ENCODE peak calls at places on chromosome 2, in nine cellular contexts. One of them, this sample, is unnamed.

GRCh38 chr2:236947896-236948295 is 137.8 kb upstream of the COPS8 start:
- DNase-seq in lung microvascular endothelial cell: no peak
- DNase-seq in T-cell: no peak
- DNase-seq in NCI-H1092 treated with DMSO at 0.1 percent for 48 hours: no peak
- DNase-seq in NCI-H1694: no peak
- DNase-seq in stimulated activated CD4-positive, alpha-beta T cell treated with anti-CD3 and anti-CD28 coated beads, TNF-alpha, amount 100 ng/mL, for 4 hours: no peak
- DNase-seq in CD8-positive, alpha-beta T cell: peak; percentile 31
- DNase-seq in mesenteric fat pad: peak; percentile 55
- DNase-seq in RCC 7860: no peak
- DNase-seq in this sample: no peak

GRCh38 chr2:135743860-135744259 is 2.2 kb downstream of the UBXN4 start:
- DNase-seq in lung microvascular endothelial cell: no peak
- DNase-seq in T-cell: no peak
- DNase-seq in NCI-H1092 treated with DMSO at 0.1 percent for 48 hours: no peak
- DNase-seq in NCI-H1694: no peak
- DNase-seq in stimulated activated CD4-positive, alpha-beta T cell treated with anti-CD3 and anti-CD28 coated beads, TNF-alpha, amount 100 ng/mL, for 4 hours: no peak
- DNase-seq in CD8-positive, alpha-beta T cell: no peak
- DNase-seq in mesenteric fat pad: no peak
- DNase-seq in RCC 7860: no peak
- DNase-seq in this sample: no peak

GRCh38 chr2:162731917-162732804 is 106.4 kb downstream of the KCNH7 start:
- DNase-seq in lung microvascular endothelial cell: no peak
- DNase-seq in T-cell: no peak
- DNase-seq in NCI-H1092 treated with DMSO at 0.1 percent for 48 hours: peak; percentile 78
- DNase-seq in NCI-H1694: no peak
- DNase-seq in stimulated activated CD4-positive, alpha-beta T cell treated with anti-CD3 and anti-CD28 coated beads, TNF-alpha, amount 100 ng/mL, for 4 hours: no peak
- DNase-seq in CD8-positive, alpha-beta T cell: no peak
- DNase-seq in mesenteric fat pad: no peak
- DNase-seq in RCC 7860: no peak
- DNase-seq in this sample: no peak

GRCh38 chr2:38818565-38818964 is 40.6 kb downstream of the GEMIN6 start:
- DNase-seq in lung microvascular endothelial cell: no peak
- DNase-seq in T-cell: no peak
- DNase-seq in NCI-H1092 treated with DMSO at 0.1 percent for 48 hours: no peak
- DNase-seq in NCI-H1694: no peak
- DNase-seq in stimulated activated CD4-positive, alpha-beta T cell treated with anti-CD3 and anti-CD28 coated beads, TNF-alpha, amount 100 ng/mL, for 4 hours: no peak
- DNase-seq in CD8-positive, alpha-beta T cell: no peak
- DNase-seq in mesenteric fat pad: no peak
- DNase-seq in RCC 7860: no peak
- DNase-seq in this sample: no peak

GRCh38 chr2:43217228-43218220 is 8.9 kb downstream of the ZFP36L2 start:
- DNase-seq in lung microvascular endothelial cell: no peak
- DNase-seq in T-cell: no peak
- DNase-seq in NCI-H1092 treated with DMSO at 0.1 percent for 48 hours: peak; percentile 4
- DNase-seq in NCI-H1694: no peak
- DNase-seq in stimulated activated CD4-positive, alpha-beta T cell treated with anti-CD3 and anti-CD28 coated beads, TNF-alpha, amount 100 ng/mL, for 4 hours: no peak
- DNase-seq in CD8-positive, alpha-beta T cell: peak; percentile 61
- DNase-seq in mesenteric fat pad: no peak
- DNase-seq in RCC 7860: no peak
- DNase-seq in this sample: peak; percentile 76

GRCh38 chr2:88230912-88231311 is 60.8 kb downstream of the THNSL2 start:
- DNase-seq in lung microvascular endothelial cell: no peak
- DNase-seq in T-cell: no peak
- DNase-seq in NCI-H1092 treated with DMSO at 0.1 percent for 48 hours: no peak
- DNase-seq in NCI-H1694: no peak
- DNase-seq in stimulated activated CD4-positive, alpha-beta T cell treated with anti-CD3 and anti-CD28 coated beads, TNF-alpha, amount 100 ng/mL, for 4 hours: no peak
- DNase-seq in CD8-positive, alpha-beta T cell: no peak
- DNase-seq in mesenteric fat pad: no peak
- DNase-seq in RCC 7860: no peak
- DNase-seq in this sample: no peak

GRCh38 chr2:149702571-149702970 is 115.0 kb upstream of the MMADHC start:
- DNase-seq in lung microvascular endothelial cell: no peak
- DNase-seq in T-cell: no peak
- DNase-seq in NCI-H1092 treated with DMSO at 0.1 percent for 48 hours: no peak
- DNase-seq in NCI-H1694: no peak
- DNase-seq in stimulated activated CD4-positive, alpha-beta T cell treated with anti-CD3 and anti-CD28 coated beads, TNF-alpha, amount 100 ng/mL, for 4 hours: no peak
- DNase-seq in CD8-positive, alpha-beta T cell: no peak
- DNase-seq in mesenteric fat pad: no peak
- DNase-seq in RCC 7860: no peak
- DNase-seq in this sample: no peak

GRCh38 chr2:177000408-177000807 is 212.2 kb upstream of the HNRNPA3 start:
- DNase-seq in lung microvascular endothelial cell: no peak
- DNase-seq in T-cell: no peak
- DNase-seq in NCI-H1092 treated with DMSO at 0.1 percent for 48 hours: no peak
- DNase-seq in NCI-H1694: no peak
- DNase-seq in stimulated activated CD4-positive, alpha-beta T cell treated with anti-CD3 and anti-CD28 coated beads, TNF-alpha, amount 100 ng/mL, for 4 hours: no peak
- DNase-seq in CD8-positive, alpha-beta T cell: no peak
- DNase-seq in mesenteric fat pad: no peak
- DNase-seq in RCC 7860: no peak
- DNase-seq in this sample: no peak

GRCh38 chr2:200110380-200110779 is 155.0 kb downstream of the MAIP1 start:
- DNase-seq in lung microvascular endothelial cell: no peak
- DNase-seq in T-cell: no peak
- DNase-seq in NCI-H1092 treated with DMSO at 0.1 percent for 48 hours: no peak
- DNase-seq in NCI-H1694: no peak
- DNase-seq in stimulated activated CD4-positive, alpha-beta T cell treated with anti-CD3 and anti-CD28 coated beads, TNF-alpha, amount 100 ng/mL, for 4 hours: no peak
- DNase-seq in CD8-positive, alpha-beta T cell: no peak
- DNase-seq in mesenteric fat pad: no peak
- DNase-seq in RCC 7860: no peak
- DNase-seq in this sample: no peak

GRCh38 chr2:54945401-54946219 is 104.6 kb downstream of the RTN4 start:
- DNase-seq in lung microvascular endothelial cell: no peak
- DNase-seq in T-cell: no peak
- DNase-seq in NCI-H1092 treated with DMSO at 0.1 percent for 48 hours: no peak
- DNase-seq in NCI-H1694: no peak
- DNase-seq in stimulated activated CD4-positive, alpha-beta T cell treated with anti-CD3 and anti-CD28 coated beads, TNF-alpha, amount 100 ng/mL, for 4 hours: no peak
- DNase-seq in CD8-positive, alpha-beta T cell: no peak
- DNase-seq in mesenteric fat pad: no peak
- DNase-seq in RCC 7860: no peak
- DNase-seq in this sample: no peak

GRCh38 chr2:52794611-52795010 is 973.0 kb upstream of the CHAC2 start:
- DNase-seq in lung microvascular endothelial cell: no peak
- DNase-seq in T-cell: no peak
- DNase-seq in NCI-H1092 treated with DMSO at 0.1 percent for 48 hours: no peak
- DNase-seq in NCI-H1694: no peak
- DNase-seq in stimulated activated CD4-positive, alpha-beta T cell treated with anti-CD3 and anti-CD28 coated beads, TNF-alpha, amount 100 ng/mL, for 4 hours: no peak
- DNase-seq in CD8-positive, alpha-beta T cell: no peak
- DNase-seq in mesenteric fat pad: no peak
- DNase-seq in RCC 7860: no peak
- DNase-seq in this sample: no peak

GRCh38 chr2:235698028-235698427 is 204.2 kb downstream of the AGAP1 start:
- DNase-seq in lung microvascular endothelial cell: no peak
- DNase-seq in T-cell: no peak
- DNase-seq in NCI-H1092 treated with DMSO at 0.1 percent for 48 hours: no peak
- DNase-seq in NCI-H1694: no peak
- DNase-seq in stimulated activated CD4-positive, alpha-beta T cell treated with anti-CD3 and anti-CD28 coated beads, TNF-alpha, amount 100 ng/mL, for 4 hours: no peak
- DNase-seq in CD8-positive, alpha-beta T cell: no peak
- DNase-seq in mesenteric fat pad: peak; percentile 28
- DNase-seq in RCC 7860: no peak
- DNase-seq in this sample: no peak

GRCh38 chr2:3805120-3805519 is 101.7 kb downstream of the DCDC2C start:
- DNase-seq in lung microvascular endothelial cell: peak; percentile 9
- DNase-seq in T-cell: no peak
- DNase-seq in NCI-H1092 treated with DMSO at 0.1 percent for 48 hours: peak; percentile 2
- DNase-seq in NCI-H1694: peak; percentile 64
- DNase-seq in stimulated activated CD4-positive, alpha-beta T cell treated with anti-CD3 and anti-CD28 coated beads, TNF-alpha, amount 100 ng/mL, for 4 hours: no peak
- DNase-seq in CD8-positive, alpha-beta T cell: no peak
- DNase-seq in mesenteric fat pad: no peak
- DNase-seq in RCC 7860: no peak
- DNase-seq in this sample: no peak

GRCh38 chr2:203763425-203764272 is 57.2 kb downstream of the CD28 start:
- DNase-seq in lung microvascular endothelial cell: no peak
- DNase-seq in T-cell: peak; percentile 46
- DNase-seq in NCI-H1092 treated with DMSO at 0.1 percent for 48 hours: no peak
- DNase-seq in NCI-H1694: no peak
- DNase-seq in stimulated activated CD4-positive, alpha-beta T cell treated with anti-CD3 and anti-CD28 coated beads, TNF-alpha, amount 100 ng/mL, for 4 hours: no peak
- DNase-seq in CD8-positive, alpha-beta T cell: no peak
- DNase-seq in mesenteric fat pad: no peak
- DNase-seq in RCC 7860: no peak
- DNase-seq in this sample: no peak